ENCODE peak calls at places on chromosome 5, in nine cellular contexts. O is activated CD4-positive, alpha-beta T cell treated with anti-CD3 and anti-CD28 coated beads for 48 hours; M is left cardiac atrium; T is DMS153; J is hypothalamus; D is stimulated activated CD4-positive, alpha-beta T cell treated with anti-CD3 and anti-CD28 coated beads, Interleukin-1b, Interleukin-23, amount 100 ng/mL, for 24 hours; X is epithelial cell of prostate; L is body of pancreas; B is psoas muscle. I is an unnamed sample.

GRCh38 chr5:125113328-125113727 is 366.9 kb upstream of the ZNF608 start:
- DNase-seq in O (no peak), T (no peak), X (no peak), L (no peak), M (no peak), J (no peak), B (no peak), D (no peak), I (no peak)

GRCh38 chr5:131164161-131164930 is 710 bp downstream of the HINT1 start:
- DNase-seq in L (peak; percentile 66), O (peak; percentile 81), T (peak; percentile 5), X (peak; percentile 16), M (peak; percentile 69), J (peak; percentile 57), D (peak; percentile 42), B (peak; percentile 88), I (peak; percentile 52)

GRCh38 chr5:2991884-2992283 is 240.4 kb upstream of the IRX2 start:
- DNase-seq in X (no peak), T (peak; percentile 99), J (no peak), M (no peak), L (peak; percentile 13), O (no peak), D (no peak), B (no peak), I (no peak)

GRCh38 chr5:40223884-40224402 is 455.8 kb upstream of the PTGER4 start:
- DNase-seq in O (peak; percentile 53), T (no peak), B (no peak), L (no peak), X (no peak), J (no peak), M (no peak), D (no peak), I (no peak)

GRCh38 chr5:52674815-52675545 is 112.7 kb upstream of the ITGA1 start:
- DNase-seq in X (no peak), J (no peak), B (no peak), T (no peak), O (no peak), D (no peak), L (no peak), M (no peak), I (no peak)

GRCh38 chr5:52776116-52776515 is 11.6 kb upstream of the ITGA1 start:
- DNase-seq in M (no peak), O (peak; percentile 13), D (no peak), L (no peak), X (no peak), T (no peak), J (no peak), B (no peak), I (no peak)

GRCh38 chr5:111697215-111697614 is 59.8 kb downstream of the NREP start:
- DNase-seq in M (no peak), O (no peak), B (no peak), L (no peak), J (no peak), T (peak; percentile 5), D (no peak), X (no peak), I (no peak)

GRCh38 chr5:92616085-92616484 is 964.9 kb downstream of the NR2F1-AS1 start:
- DNase-seq in M (no peak), D (no peak), B (no peak), L (no peak), T (no peak), X (no peak), O (no peak), J (no peak), I (no peak)

GRCh38 chr5:57066921-57067914 is 106.6 kb upstream of the GPBP1 start:
- DNase-seq in T (no peak), D (no peak), O (no peak), B (no peak), L (no peak), M (no peak), X (no peak), J (no peak), I (no peak)

GRCh38 chr5:180785151-180785781 is 17.3 kb downstream of the MGAT1 start:
- DNase-seq in X (no peak), B (no peak), T (no peak), J (no peak), M (no peak), O (no peak), D (no peak), L (peak; percentile 50), I (no peak)

GRCh38 chr5:74954919-74955318 is 88.7 kb upstream of the FAM169A start:
- DNase-seq in L (no peak), T (no peak), B (no peak), D (no peak), O (no peak), X (no peak), J (no peak), M (no peak), I (no peak)

GRCh38 chr5:138636401-138636944 is 61.3 kb upstream of the HSPA9 start:
- DNase-seq in O (no peak), M (no peak), X (no peak), D (no peak), T (no peak), L (no peak), J (no peak), B (no peak), I (no peak)

GRCh38 chr5:139147743-139148079 is 50.5 kb downstream of the SIL1 start:
- DNase-seq in J (peak; percentile 20), O (no peak), B (peak; percentile 73), D (no peak), X (no peak), L (peak; percentile 81), M (peak; percentile 65), T (no peak), I (peak; percentile 28)

GRCh38 chr5:141208478-141208877 is at the start of gene PCDHB12:
- DNase-seq in O (no peak), B (no peak), D (no peak), X (no peak), M (no peak), T (no peak), L (peak; percentile 31), J (no peak), I (no peak)

GRCh38 chr5:105754056-105754455 is 1916.7 kb downstream of the EFNA5 start:
- DNase-seq in D (no peak), X (no peak), L (no peak), T (no peak), O (no peak), M (no peak), B (no peak), J (no peak), I (no peak)

GRCh38 chr5:149486726-149487635 is 64.3 kb downstream of the CSNK1A1 start:
- DNase-seq in O (no peak), M (no peak), X (no peak), L (no peak), J (no peak), D (no peak), B (no peak), T (no peak), I (no peak)

GRCh38 chr5:179318193-179318955 is 26.9 kb downstream of the ADAMTS2 start:
- DNase-seq in D (no peak), T (no peak), B (peak; percentile 48), L (no peak), M (peak; percentile 31), J (no peak), X (no peak), O (no peak), I (no peak)

GRCh38 chr5:179553006-179553405 is 2.7 kb downstream of the RUFY1 start:
- DNase-seq in J (no peak), T (no peak), D (no peak), L (no peak), X (no peak), M (no peak), O (no peak), B (no peak), I (no peak)

GRCh38 chr5:25006734-25007133 is 362.0 kb upstream of the CDH10 start:
- DNase-seq in L (no peak), O (no peak), B (no peak), X (no peak), T (no peak), D (no peak), M (no peak), J (no peak), I (no peak)

GRCh38 chr5:80215523-80215922 is 40.3 kb downstream of the SERINC5 start:
- DNase-seq in O (no peak), D (no peak), M (no peak), B (no peak), X (no peak), J (no peak), T (no peak), L (no peak), I (no peak)

GRCh38 chr5:2123874-2124273 is 241.1 kb upstream of the IRX4 start:
- DNase-seq in O (no peak), L (no peak), B (no peak), T (no peak), X (no peak), M (no peak), J (no peak), D (no peak), I (no peak)

GRCh38 chr5:120817044-120817985 is 353.2 kb downstream of the PRR16 start:
- DNase-seq in J (no peak), L (no peak), M (no peak), D (no peak), X (no peak), T (no peak), O (no peak), B (no peak), I (no peak)

GRCh38 chr5:68911840-68912690 is 181.7 kb upstream of the SLC30A5 start:
- DNase-seq in J (no peak), D (no peak), T (no peak), X (no peak), O (no peak), B (no peak), M (no peak), L (no peak), I (no peak)

GRCh38 chr5:78496373-78496772 is 136.0 kb downstream of the SCAMP1 start:
- DNase-seq in X (peak; percentile 34), J (no peak), D (no peak), L (no peak), T (no peak), O (no peak), B (no peak), M (peak; percentile 25), I (no peak)